ENCODE peak calls at places on chromosomes 3 and 15, in four cellular contexts. K, B, F and E are unnamed samples.

GRCh38 chr15:81363261-81363660 is 10.8 kb downstream of the TMC3 start:
- DNase-seq in K (no peak), B (no peak), F (no peak), E (no peak)

GRCh38 chr3:159765025-159765859 is 223.4 kb upstream of the IL12A start:
- DNase-seq in K (peak; percentile 96), B (no peak), F (peak; percentile 88), E (peak; percentile 70)

GRCh38 chr15:27993996-27994775 is 104.9 kb downstream of the OCA2 start:
- DNase-seq in K (no peak), B (no peak), F (no peak), E (no peak)

GRCh38 chr3:28139288-28139687 is 102.1 kb upstream of the CMC1 start:
- DNase-seq in K (no peak), B (no peak), F (no peak), E (no peak)

GRCh38 chr3:138195491-138195890 is 8.4 kb downstream of the ARMC8 start:
- DNase-seq in K (no peak), B (no peak), F (no peak), E (no peak)

GRCh38 chr3:198080521-198081384 is 120.7 kb downstream of the LMLN start:
- DNase-seq in K (no peak), B (peak; percentile 89), F (peak; percentile 58), E (peak; percentile 21)

GRCh38 chr3:36941162-36941561 is 3.7 kb downstream of the TRANK1 start:
- DNase-seq in K (no peak), B (no peak), F (no peak), E (no peak)

GRCh38 chr15:68798695-68799094 is 22.0 kb downstream of the ANP32A start:
- DNase-seq in K (no peak), B (no peak), F (no peak), E (no peak)

GRCh38 chr15:62122249-62122648 is 42.8 kb downstream of the C2CD4B start:
- DNase-seq in K (no peak), B (no peak), F (no peak), E (no peak)

GRCh38 chr3:42302924-42303634 is 37.1 kb upstream of the CCK start:
- DNase-seq in K (no peak), B (no peak), F (no peak), E (no peak)

GRCh38 chr15:93063292-93063671 is 25.7 kb downstream of the RGMA start:
- DNase-seq in K (no peak), B (no peak), F (no peak), E (no peak)

GRCh38 chr3:53473422-53473821 is 21.0 kb upstream of the CACNA1D start:
- DNase-seq in K (no peak), B (no peak), F (no peak), E (no peak)

DNA sequence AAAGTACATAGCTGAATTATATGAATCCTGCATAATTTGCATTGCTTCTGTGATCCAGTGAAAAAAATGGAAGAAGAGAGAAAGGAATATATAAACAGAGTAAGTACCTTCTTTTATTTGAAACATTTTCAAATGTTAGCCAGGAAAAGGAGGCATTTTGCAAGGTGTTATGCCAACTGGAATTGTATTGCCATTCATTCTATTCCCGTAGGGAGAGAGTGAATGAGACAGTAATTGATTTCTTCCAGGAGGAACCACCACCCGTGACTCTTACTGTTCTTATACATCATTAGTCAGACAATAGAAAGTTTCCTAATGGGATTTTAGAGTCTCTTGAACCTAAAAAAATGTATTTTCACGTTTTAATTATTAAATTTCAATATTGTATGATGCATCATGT is 324.1 kb upstream of the ALCAM start:
- DNase-seq in K (no peak), B (no peak), F (no peak), E (no peak)
- TF ChIP-seq POLR2A in K (no peak), B (no peak), F (no peak), E (no peak)

DNA sequence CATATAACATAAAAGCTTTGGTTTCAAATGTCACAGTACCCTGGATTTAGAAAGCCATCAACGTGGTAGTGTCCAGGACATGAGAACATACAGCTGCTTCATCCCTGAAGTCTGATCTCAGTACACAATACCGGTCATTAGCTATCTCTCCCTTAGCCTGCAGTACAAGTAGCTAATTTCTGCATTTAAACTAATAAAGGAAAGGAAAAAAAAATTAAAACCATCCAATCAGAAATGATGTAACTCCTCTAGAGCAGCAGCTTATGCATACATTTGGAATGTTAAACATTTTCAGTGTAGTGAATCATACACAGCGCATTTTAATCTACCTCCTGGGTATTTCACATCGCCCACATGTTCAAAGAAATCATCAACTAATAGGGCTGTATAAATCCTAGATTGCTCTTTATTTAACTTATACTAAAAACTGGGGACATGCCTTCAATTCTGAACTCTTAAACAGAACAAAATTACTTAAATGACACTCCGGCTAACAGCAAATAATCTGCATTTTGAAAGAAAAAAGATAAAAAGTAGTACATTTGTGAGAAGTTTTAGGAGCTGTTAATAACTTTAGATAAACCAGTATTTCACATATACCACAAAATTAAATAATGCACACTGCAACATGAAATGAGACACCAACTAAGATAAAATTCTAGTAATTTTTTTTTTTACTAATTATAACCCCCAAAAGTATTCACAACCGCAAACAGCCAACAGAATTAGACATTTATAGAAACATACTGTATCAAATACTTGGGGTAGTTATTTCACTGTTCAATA is 3.7 kb downstream of the IGF2BP2 start:
- DNase-seq in K (no peak), B (peak; percentile 63), F (peak; percentile 82), E (no peak)
- TF ChIP-seq POLR2AphosphoS5 in K (no peak), B (no peak), F (peak; percentile 43), E (no peak)

GRCh38 chr15:29612701-29613100 is 209.6 kb downstream of the TJP1 start:
- DNase-seq in K (no peak), B (no peak), F (peak; percentile 34), E (no peak)
- H3K27me3 ChIP-seq in K (no peaks in the 10 kb centered on the region), B (peaks cover 5% of the 10 kb centered on the region), F (no peaks in the 10 kb centered on the region), E (no peaks in the 10 kb centered on the region)

DNA sequence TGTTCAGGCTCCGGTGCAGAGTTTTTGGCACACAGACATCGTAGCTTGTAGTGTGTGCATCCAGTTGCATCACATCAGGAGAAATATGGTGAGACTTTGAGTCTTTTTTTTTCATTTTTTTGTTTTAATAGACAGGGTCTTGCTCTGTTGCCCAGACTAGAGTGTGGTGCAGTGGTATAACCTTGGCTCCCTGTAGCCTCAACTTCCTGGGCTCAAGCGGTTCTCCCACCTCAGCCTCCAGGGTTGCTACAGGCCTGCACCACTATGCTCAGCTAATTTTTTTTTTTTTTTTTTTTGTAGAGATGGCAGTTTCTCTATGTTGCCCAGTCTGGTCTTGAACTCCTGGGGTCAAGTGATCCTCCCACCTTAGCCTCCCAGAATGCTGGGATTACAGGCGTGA is 51.1 kb upstream of the TEX264 start:
- DNase-seq in K (no peak), B (no peak), F (no peak), E (no peak)
- TF ChIP-seq POLR2A in K (no peak), B (no peak), F (no peak), E (no peak)

DNA sequence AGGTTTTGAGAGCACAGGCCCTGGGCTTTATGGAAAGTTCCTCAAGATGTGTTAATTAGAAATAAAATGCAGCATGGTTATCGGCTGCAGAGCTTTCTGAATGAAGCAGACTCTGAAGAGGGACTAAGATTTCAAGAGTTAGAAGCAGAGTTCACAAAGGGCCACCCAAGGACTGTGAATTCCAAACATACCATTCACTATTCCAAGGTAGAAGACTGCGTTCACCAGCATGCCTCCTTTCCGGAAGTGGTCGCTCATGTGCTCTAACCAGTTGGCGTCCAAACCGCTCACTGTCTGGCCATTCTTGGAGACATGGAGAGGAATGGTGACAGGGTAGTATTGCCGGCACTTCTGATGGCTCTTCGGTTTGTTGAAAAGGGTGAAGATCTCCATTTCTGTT is 104.9 kb downstream of the OXNAD1 start:
- DNase-seq in K (no peak), B (no peak), F (no peak), E (no peak)
- TF ChIP-seq POLR2AphosphoS5 in K (no peak), B (no peak), F (no peak), E (no peak)

GRCh38 chr3:134406331-134407246 is 32.3 kb upstream of the AMOTL2 start:
- DNase-seq in K (no peak), B (no peak), F (peak; percentile 28), E (no peak)
- H3K27me3 ChIP-seq in K (no peaks in the 10 kb centered on the region), B (peaks cover 10% of the 10 kb centered on the region), F (peaks cover 48% of the 10 kb centered on the region), E (no peaks in the 10 kb centered on the region)